ENCODE peak calls at places on chromosomes 13 and 19, in five cellular contexts. N, L, A, C and W are unnamed samples.

GRCh38 chr19:1010586-1011510 is 10.1 kb downstream of the TMEM259 start:
- DNase-seq in L (no peak), C (no peak), N (no peak), A (no peak), W (no peak)

GRCh38 chr19:45615795-45616708 is 14.0 kb upstream of the GPR4 start:
- DNase-seq in A (peak), N (peak), C (peak), L (no peak), W (peak)

GRCh38 chr19:5961969-5962945 is 15.7 kb downstream of the RANBP3 start:
- DNase-seq in C (no peak), N (no peak), L (peak), A (peak), W (peak)

GRCh38 chr13:88602786-88603777 is 931.9 kb downstream of the SLITRK5 start:
- DNase-seq in N (no peak), L (no peak), C (no peak), A (no peak), W (no peak)

GRCh38 chr13:101115762-101116161 is 300.5 kb downstream of the NALCN start:
- DNase-seq in N (no peak), A (no peak), L (no peak), C (no peak), W (no peak)

GRCh38 chr19:50025794-50026549 is at the start of gene ZNF473:
- DNase-seq in L (peak), C (peak), N (peak), A (peak), W (peak)

GRCh38 chr19:44499559-44499958 is 763 bp downstream of the ZNF180 start:
- DNase-seq in N (no peak), L (no peak), C (no peak), A (no peak), W (no peak)

GRCh38 chr13:74132152-74132767 is 1.9 kb downstream of the KLF12 start:
- DNase-seq in L (no peak), N (no peak), A (no peak), C (no peak), W (no peak)

GRCh38 chr19:43618921-43619261 is 538 bp downstream of the ZNF428 start:
- DNase-seq in C (peak), L (no peak), A (peak), N (no peak), W (peak)

GRCh38 chr13:93857126-93857525 is 622.4 kb downstream of the DCT start:
- DNase-seq in C (no peak), L (no peak), N (no peak), A (no peak), W (no peak)

GRCh38 chr13:94120878-94121277 is 358.6 kb downstream of the DCT start:
- DNase-seq in A (no peak), L (no peak), C (no peak), N (no peak), W (no peak)